ENCODE peak calls at places on chromosome X, in four cellular contexts. N is psoas muscle, Z is hepatocyte, E is keratinocyte. F is an unnamed sample.

GRCh38 chrX:121389976-121390709 is 342.7 kb downstream of the GLUD2 start:
- DNase-seq in Z (peak), E (no peak), N (no peak), F (no peak)

GRCh38 chrX:34918091-34918736 is 24.4 kb upstream of the FAM47B start:
- DNase-seq in N (no peak), E (no peak), Z (peak), F (peak)

GRCh38 chrX:115642895-115643530 is 82.0 kb downstream of the PLS3 start:
- DNase-seq in Z (peak), E (no peak), N (no peak), F (peak)

GRCh38 chrX:111095974-111096870 is at the start of gene PAK3:
- DNase-seq in N (peak), Z (peak), E (no peak), F (peak)

GRCh38 chrX:143873343-143873742 is 10.5 kb upstream of the UBE2NL start:
- DNase-seq in N (no peak), Z (no peak), E (no peak), F (peak)

GRCh38 chrX:96394566-96394965 is 290.1 kb upstream of the DIAPH2 start:
- DNase-seq in N (no peak), Z (no peak), E (no peak), F (no peak)

GRCh38 chrX:124931241-124931640 is 388.4 kb upstream of the TEX13C start:
- DNase-seq in Z (no peak), N (no peak), E (no peak), F (no peak)

GRCh38 chrX:34956915-34957314 is 14.3 kb downstream of the FAM47B start:
- DNase-seq in E (no peak), N (no peak), Z (no peak), F (peak)

GRCh38 chrX:56309881-56310280 is 77.7 kb downstream of the KLF8 start:
- DNase-seq in Z (no peak), E (no peak), N (no peak), F (no peak)

GRCh38 chrX:136086521-136086920 is 60.8 kb upstream of the FHL1 start:
- DNase-seq in E (no peak), N (no peak), Z (no peak), F (peak)

GRCh38 chrX:30713061-30713525 is 59.9 kb downstream of the GK start:
- DNase-seq in Z (peak), E (no peak), N (peak), F (peak)

GRCh38 chrX:104351173-104351769 is 96.5 kb upstream of the ESX1 start:
- DNase-seq in N (no peak), E (peak), Z (no peak), F (peak)

GRCh38 chrX:55008571-55009358 is 8.6 kb downstream of the APEX2 start:
- DNase-seq in Z (no peak), N (peak), E (no peak), F (peak)

GRCh38 chrX:138754861-138755260 is 43.3 kb upstream of the FGF13 start:
- DNase-seq in N (no peak), E (no peak), Z (no peak), F (peak)

GRCh38 chrX:130974323-130974722 is 71.3 kb upstream of the ENOX2 start:
- DNase-seq in Z (no peak), E (no peak), N (no peak), F (no peak)

GRCh38 chrX:143726296-143726695 is 5.7 kb upstream of the SPANXN2 start:
- DNase-seq in E (no peak), Z (no peak), N (no peak), F (no peak)

GRCh38 chrX:11462648-11463047 is 169.4 kb downstream of the AMELX start:
- DNase-seq in Z (no peak), N (no peak), E (no peak), F (no peak)

GRCh38 chrX:150200820-150201287 is 162.3 kb upstream of the MAMLD1 start:
- DNase-seq in Z (peak), E (peak), N (peak), F (peak)

GRCh38 chrX:131626681-131627296 is 82.9 kb downstream of the OR13H1 start:
- DNase-seq in Z (peak), N (no peak), E (no peak), F (peak)

GRCh38 chrX:74119016-74119910 is 184.7 kb upstream of the ZCCHC13 start:
- DNase-seq in E (peak), Z (no peak), N (no peak), F (peak)

GRCh38 chrX:40165861-40166260 is 68.1 kb upstream of the BCOR start:
- DNase-seq in N (no peak), E (no peak), Z (no peak), F (no peak)

GRCh38 chrX:102957751-102958150 is 20.7 kb downstream of the RAB40AL start:
- DNase-seq in N (no peak), E (no peak), Z (no peak), F (peak)

GRCh38 chrX:23659339-23659738 is 8.0 kb upstream of the PRDX4 start:
- DNase-seq in E (no peak), Z (no peak), N (no peak), F (no peak)
- TF ChIP-seq CTCF in E (no peak), Z (no peak), N (no peak), F (no peak)

DNA sequence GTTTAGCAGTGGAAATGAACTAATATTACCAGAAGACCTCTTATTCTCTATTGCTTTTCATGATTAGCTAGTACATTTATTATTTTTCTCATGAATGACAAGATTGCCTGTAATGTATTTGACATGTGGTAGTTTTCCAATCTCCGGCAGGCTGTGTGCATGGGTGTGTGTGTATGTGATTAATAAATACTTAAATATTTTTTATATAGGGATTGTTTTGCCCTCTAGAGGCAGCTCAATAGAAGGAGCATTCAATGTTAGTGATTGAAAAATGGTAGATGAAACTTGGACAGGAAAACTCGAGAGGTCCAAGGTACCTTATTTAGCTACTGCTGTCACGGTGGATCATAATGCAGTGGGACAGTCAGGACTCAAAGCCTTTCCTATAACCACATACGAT is 457.6 kb downstream of the IL1RAPL1 start:
- DNase-seq in Z (no peak), N (no peak), E (no peak), F (peak)
- TF ChIP-seq CTCF in Z (peak), N (no peak), E (no peak), F (peak)

GRCh38 chrX:17531500-17531899 is 156.5 kb downstream of the NHS start:
- DNase-seq in N (no peak), E (no peak), Z (no peak), F (no peak)
- TF ChIP-seq CTCF in N (no peak), E (peak), Z (no peak), F (no peak)

DNA sequence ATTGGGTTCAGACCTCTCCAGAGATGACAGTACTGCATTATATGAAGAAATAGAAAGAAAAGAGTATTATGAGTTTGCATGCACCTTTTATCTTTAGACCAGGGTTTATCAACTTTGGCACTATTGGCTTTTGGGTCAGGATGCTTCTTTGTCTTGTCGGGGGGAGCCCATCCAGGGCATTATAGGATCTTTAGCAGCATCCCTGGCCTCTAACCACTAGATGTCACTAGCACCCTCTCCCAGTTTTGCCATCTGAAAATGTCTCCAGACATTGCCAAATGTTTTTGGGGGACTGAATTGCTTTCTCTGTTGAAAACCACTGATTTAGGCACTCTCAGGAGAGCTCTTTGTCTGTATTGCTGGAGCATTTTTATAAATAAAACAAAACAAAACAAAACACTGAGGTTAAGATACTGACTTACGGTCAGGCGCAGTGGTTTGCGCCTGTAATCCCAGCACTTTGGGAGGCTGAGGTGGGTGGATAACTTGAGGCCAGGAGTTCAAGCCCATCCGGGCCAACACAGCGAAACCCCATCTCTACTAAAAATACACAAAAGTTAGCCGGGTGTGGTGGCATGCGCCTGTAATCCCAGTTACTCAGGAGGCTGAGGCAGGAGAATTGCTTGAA is 23.6 kb downstream of the CA5B start:
- DNase-seq in Z (peak), N (no peak), E (no peak), F (peak)
- TF ChIP-seq CTCF in Z (peak), N (peak), E (peak), F (peak)

GRCh38 chrX:38513087-38513742 is 48.1 kb upstream of the TSPAN7 start:
- DNase-seq in E (no peak), Z (peak), N (peak), F (peak)
- TF ChIP-seq CTCF in E (no peak), Z (no peak), N (no peak), F (no peak)

GRCh38 chrX:99301990-99302389 is 1108.1 kb downstream of the PCDH19 start:
- DNase-seq in N (no peak), Z (peak), E (no peak), F (peak)
- TF ChIP-seq CTCF in N (peak), Z (peak), E (no peak), F (peak)

GRCh38 chrX:14051416-14051815 is 21.7 kb upstream of the GEMIN8 start:
- DNase-seq in N (no peak), E (no peak), Z (no peak), F (no peak)
- TF ChIP-seq CTCF in N (no peak), E (no peak), Z (peak), F (no peak)

DNA sequence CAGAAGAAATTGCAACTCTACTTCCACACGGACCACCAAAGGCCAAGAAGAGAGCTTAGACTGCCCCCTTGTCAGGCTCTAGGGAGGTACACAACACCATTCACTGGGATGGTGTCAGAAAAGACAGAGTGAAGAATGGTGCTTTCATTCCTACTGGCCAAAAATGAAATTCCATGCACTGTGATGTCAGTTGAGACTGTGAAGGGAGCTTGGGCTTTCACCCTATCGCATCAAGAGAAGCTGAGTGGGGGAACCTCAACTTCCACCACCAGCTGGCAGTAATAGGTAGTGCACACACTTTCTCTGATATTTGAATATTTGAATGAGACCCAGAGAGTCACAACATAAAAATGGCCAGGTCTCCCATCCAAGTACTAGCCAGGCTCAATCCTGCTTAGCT is 65.9 kb downstream of the ZNF711 start:
- DNase-seq in E (no peak), Z (no peak), N (no peak), F (no peak)
- TF ChIP-seq CTCF in E (no peak), Z (no peak), N (no peak), F (no peak)

DNA sequence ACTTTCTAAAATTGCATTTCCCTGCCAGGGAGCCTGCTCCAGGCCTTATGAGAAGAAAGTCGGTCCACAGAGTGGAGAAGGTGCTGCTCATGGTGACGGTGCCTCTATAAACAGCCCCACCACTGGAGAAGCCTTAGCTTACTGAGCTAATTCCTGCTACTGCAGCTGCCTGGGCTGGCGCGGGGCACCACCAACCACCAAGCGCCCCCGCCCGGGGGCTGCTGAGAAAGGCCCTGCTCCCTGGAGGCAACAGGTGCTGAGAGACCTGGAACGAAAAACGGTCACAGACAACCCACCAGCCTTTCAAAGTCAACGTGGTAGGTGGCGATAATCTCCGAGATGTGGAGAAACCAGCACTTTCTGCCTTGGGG is 2.9 kb downstream of the HCFC1 start:
- DNase-seq in N (peak), Z (no peak), E (no peak), F (no peak)
- TF ChIP-seq CTCF in N (no peak), Z (no peak), E (no peak), F (no peak)